ENCODE peak calls at places on chromosomes 16 and 17, in four cellular contexts. A is uterus, U is stomach, D is HCT116. V is an unnamed sample.
A peak's percentile ranks its signal among the peaks of the same experiment; 100 is the strongest.

GRCh38 chr17:17836818-17837379 is at the start of gene SREBF1:
- DNase-seq in A (peak; percentile 72), U (peak; percentile 61), D (no peak), V (peak; percentile 86)

GRCh38 chr16:85613609-85614337 is 651 bp downstream of the GSE1 start:
- DNase-seq in A (peak; percentile 58), U (peak; percentile 55), D (no peak), V (peak; percentile 86)

GRCh38 chr17:78734841-78735641 is 47.0 kb downstream of the CYTH1 start:
- DNase-seq in A (no peak), U (no peak), D (no peak), V (no peak)

GRCh38 chr16:959232-960040 is 11.3 kb downstream of the LMF1 start:
- DNase-seq in A (no peak), U (no peak), D (no peak), V (no peak)

GRCh38 chr17:47815106-47815918 is 6.3 kb downstream of the OSBPL7 start:
- DNase-seq in A (no peak), U (no peak), D (no peak), V (no peak)

GRCh38 chr17:82961366-82962162 is 117.8 kb upstream of the METRNL start:
- DNase-seq in A (no peak), U (peak; percentile 25), D (no peak), V (peak; percentile 52)

GRCh38 chr17:43667506-43668438 is 6.0 kb upstream of the MEOX1 start:
- DNase-seq in A (no peak), U (no peak), D (no peak), V (no peak)

GRCh38 chr17:18967806-18968744 is 16.1 kb downstream of the SLC5A10 start:
- DNase-seq in A (no peak), U (peak; percentile 73), D (no peak), V (no peak)

GRCh38 chr17:75773121-75773807 is 8.3 kb upstream of the GALK1 start:
- DNase-seq in A (peak; percentile 14), U (no peak), D (no peak), V (peak; percentile 69)

GRCh38 chr17:42039794-42040763 is 10.3 kb downstream of the C17orf113 start:
- DNase-seq in A (no peak), U (no peak), D (no peak), V (no peak)

GRCh38 chr17:32863559-32863958 is 13.4 kb downstream of the MYO1D start:
- DNase-seq in A (no peak), U (no peak), D (no peak), V (no peak)

GRCh38 chr16:48409839-48410610 is 24.8 kb upstream of the SIAH1 start:
- DNase-seq in A (no peak), U (peak; percentile 53), D (no peak), V (no peak)

GRCh38 chr16:2428051-2428786 is 1.0 kb upstream of the CCNF start:
- DNase-seq in A (peak; percentile 39), U (peak; percentile 40), D (no peak), V (peak; percentile 67)

GRCh38 chr17:12227547-12227946 is 206.9 kb downstream of the MAP2K4 start:
- DNase-seq in A (no peak), U (no peak), D (no peak), V (no peak)

GRCh38 chr16:8675183-8676159 is 1.1 kb downstream of the ABAT start:
- DNase-seq in A (no peak), U (no peak), D (no peak), V (peak; percentile 66)

GRCh38 chr17:73591278-73592078 is 52.8 kb downstream of the SDK2 start:
- DNase-seq in A (no peak), U (no peak), D (no peak), V (no peak)

DNA sequence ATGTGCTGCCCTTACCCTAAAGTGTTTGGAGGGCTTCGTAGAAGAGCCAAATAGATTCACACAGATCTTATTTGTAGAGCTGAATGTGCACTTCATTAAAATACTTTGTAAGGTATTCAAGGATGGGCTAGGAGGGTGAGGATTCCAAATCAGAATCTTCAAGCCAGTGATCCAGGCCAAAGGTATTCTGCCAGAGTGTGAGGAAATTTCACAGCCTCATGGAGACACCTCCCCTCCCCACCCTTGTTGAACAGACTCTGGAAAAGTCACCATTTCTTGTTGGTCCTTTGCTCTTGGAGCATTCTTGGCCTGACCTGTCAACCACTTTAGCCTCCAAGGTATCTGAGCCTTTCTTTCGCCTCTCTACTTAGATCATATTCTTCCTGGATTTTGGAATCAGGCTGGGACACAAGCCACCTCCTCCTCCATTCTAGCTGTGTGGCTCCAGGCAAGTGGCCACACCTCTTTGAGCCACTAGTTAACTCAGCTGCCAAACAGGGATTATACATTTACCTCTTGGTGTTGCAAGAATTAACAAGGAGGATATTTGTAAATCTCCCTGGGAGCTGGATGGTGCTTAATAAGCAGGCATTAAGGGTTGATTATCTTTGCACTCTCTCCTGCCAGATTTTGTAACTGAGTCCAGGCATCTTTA is 193.4 kb downstream of the WWOX start:
- DNase-seq in A (peak; percentile 23), U (no peak), D (no peak), V (no peak)
- TF ChIP-seq POLR2A in A (no peak), U (no peak), D (no peak), V (no peak)

GRCh38 chr17:44689492-44690217 is at the start of gene CCDC43:
- DNase-seq in A (peak; percentile 90), U (peak; percentile 91), D (peak; percentile 90), V (peak; percentile 93)
- TF ChIP-seq POLR2A in A (peak; percentile 38), U (no peak), D (peak; percentile 87), V (peak; percentile 43)

GRCh38 chr16:88895335-88895734 is 28.9 kb upstream of the PABPN1L start:
- DNase-seq in A (no peak), U (no peak), D (no peak), V (no peak)

GRCh38 chr16:88893127-88893968 is 26.9 kb upstream of the PABPN1L start:
- DNase-seq in A (no peak), U (no peak), D (no peak), V (no peak)

GRCh38 chr16:88897696-88898425 is 31.4 kb upstream of the PABPN1L start:
- DNase-seq in A (no peak), U (no peak), D (no peak), V (no peak)

GRCh38 chr16:88894681-88895300 is 28.3 kb upstream of the PABPN1L start:
- DNase-seq in A (no peak), U (no peak), D (no peak), V (no peak)

GRCh38 chr16:88896238-88897065 is 30.0 kb upstream of the PABPN1L start:
- DNase-seq in A (no peak), U (no peak), D (no peak), V (no peak)
- TF ChIP-seq POLR2A in A (no peak), U (no peak), D (no peak), V (no peak)

DNA sequence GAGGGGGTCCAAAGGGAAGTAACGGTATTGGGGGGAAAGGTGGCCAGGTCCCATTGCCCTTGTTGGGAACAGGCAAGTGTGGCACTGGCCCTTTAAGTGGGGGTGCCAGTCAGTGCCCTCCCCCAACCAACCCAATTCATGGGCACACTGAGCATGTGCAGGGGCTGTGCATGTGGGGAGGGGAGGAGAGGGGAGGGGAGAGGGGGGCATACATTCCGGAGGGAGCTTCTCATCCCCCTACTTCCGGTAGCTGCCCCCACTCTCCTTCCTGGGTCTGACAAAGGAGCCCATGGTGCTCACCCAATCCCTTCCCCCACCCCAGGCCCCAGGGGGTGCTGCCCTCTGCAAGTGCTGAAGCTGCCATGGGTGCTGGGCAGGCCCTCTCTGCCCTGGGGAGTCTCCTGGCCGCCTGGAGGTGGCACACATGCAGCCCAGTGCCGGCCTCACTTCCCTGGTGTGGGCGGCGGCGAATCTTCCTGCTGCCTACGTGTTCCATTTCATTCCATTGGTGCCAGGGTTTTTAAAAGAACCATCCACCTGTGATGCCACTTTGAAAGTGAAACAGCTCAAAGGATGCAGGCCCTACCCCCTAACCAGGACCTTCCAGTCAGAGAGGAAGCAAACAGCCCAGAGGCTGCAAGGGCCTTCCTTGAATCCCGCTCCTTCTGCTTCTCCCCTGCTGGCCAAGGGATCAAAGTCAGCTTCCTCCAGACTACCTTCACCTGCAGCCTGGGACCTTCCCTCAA is 11.0 kb downstream of the HEXIM2 start:
- DNase-seq in A (peak; percentile 66), U (peak; percentile 69), D (peak; percentile 87), V (peak; percentile 89)
- TF ChIP-seq POLR2A in A (no peak), U (no peak), D (peak; percentile 54), V (no peak)

DNA sequence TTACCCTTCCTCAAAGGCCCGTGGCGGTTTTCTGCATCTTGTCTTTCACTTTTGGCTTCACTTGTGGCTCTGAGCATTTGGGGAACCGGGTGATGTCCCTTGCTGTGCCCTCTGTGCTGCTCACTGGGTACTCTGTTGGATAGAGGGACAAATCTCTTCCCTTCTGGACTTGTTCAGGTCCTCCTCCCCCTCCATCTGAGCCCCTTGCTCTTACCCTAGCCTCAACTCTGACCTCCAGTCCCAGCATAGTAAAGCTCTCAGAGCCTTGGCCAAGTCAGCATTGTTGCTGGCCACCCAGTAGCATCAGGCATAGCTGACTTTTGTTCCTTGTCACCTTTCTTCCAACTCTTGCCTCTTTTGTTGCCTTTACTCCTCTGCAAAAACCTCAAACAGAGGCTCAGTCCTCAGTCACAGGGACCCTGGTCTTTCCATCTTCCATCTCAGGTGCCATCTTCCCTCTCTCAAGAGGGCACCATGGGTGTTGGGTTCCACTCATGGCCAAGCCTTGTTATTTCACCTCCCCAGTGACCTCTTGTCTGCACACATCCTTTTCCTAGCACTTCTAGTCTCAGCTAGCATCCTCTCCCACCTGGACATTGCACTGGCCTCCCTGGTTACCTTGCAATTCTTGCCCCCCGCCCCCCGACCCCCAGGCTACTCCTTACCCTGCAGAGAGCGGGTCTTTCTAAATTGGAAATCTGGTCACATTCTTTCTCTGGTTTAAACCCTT is 391 bp upstream of the PSMB10 start:
- DNase-seq in A (no peak), U (peak; percentile 78), D (no peak), V (no peak)
- TF ChIP-seq POLR2A in A (no peak), U (no peak), D (no peak), V (no peak)

GRCh38 chr17:7885357-7886226 is 3.0 kb upstream of the CHD3 start:
- DNase-seq in A (peak; percentile 61), U (peak; percentile 39), D (no peak), V (peak; percentile 80)
- TF ChIP-seq POLR2A in A (no peak), U (no peak), D (no peak), V (no peak)

V was measured in sigmoid colon.